ENCODE peak calls at places on chromosomes 4 and X, in six cellular contexts. One of them, this sample, is unnamed.

GRCh38 chr4:144732584-144733130 is 86.7 kb downstream of the HHIP start:
- DNase-seq in mucosa of descending colon: no peak
- DNase-seq in CD4-positive, alpha-beta T cell: no peak
- DNase-seq in lower lobe of right lung: no peak
- DNase-seq in AG09309: no peak
- DNase-seq in mammary epithelial cell: peak
- DNase-seq in this sample: no peak

GRCh38 chr4:147969573-147969972 is 237.7 kb downstream of the ARHGAP10 start:
- DNase-seq in AG09309: no peak
- DNase-seq in CD4-positive, alpha-beta T cell: no peak
- DNase-seq in mucosa of descending colon: no peak
- DNase-seq in mammary epithelial cell: no peak
- DNase-seq in lower lobe of right lung: no peak
- DNase-seq in this sample: no peak

GRCh38 chrX:135170877-135171519 is at the start of gene CT55:
- DNase-seq in mucosa of descending colon: no peak
- DNase-seq in AG09309: no peak
- DNase-seq in CD4-positive, alpha-beta T cell: no peak
- DNase-seq in lower lobe of right lung: no peak
- DNase-seq in mammary epithelial cell: no peak
- DNase-seq in this sample: no peak

GRCh38 chrX:153460826-153461225 is 9.6 kb downstream of the HAUS7 start:
- DNase-seq in CD4-positive, alpha-beta T cell: no peak
- DNase-seq in mucosa of descending colon: peak
- DNase-seq in mammary epithelial cell: no peak
- DNase-seq in lower lobe of right lung: peak
- DNase-seq in AG09309: no peak
- DNase-seq in this sample: no peak

GRCh38 chr4:121088867-121089266 is 16.5 kb upstream of the NDNF start:
- DNase-seq in CD4-positive, alpha-beta T cell: no peak
- DNase-seq in mucosa of descending colon: no peak
- DNase-seq in AG09309: no peak
- DNase-seq in lower lobe of right lung: no peak
- DNase-seq in mammary epithelial cell: no peak
- DNase-seq in this sample: no peak

GRCh38 chr4:37389967-37390580 is 145.5 kb downstream of the NWD2 start:
- DNase-seq in lower lobe of right lung: no peak
- DNase-seq in mammary epithelial cell: peak
- DNase-seq in AG09309: peak
- DNase-seq in CD4-positive, alpha-beta T cell: no peak
- DNase-seq in mucosa of descending colon: peak
- DNase-seq in this sample: no peak

GRCh38 chr4:74483226-74483911 is 38.4 kb downstream of the AREG start:
- DNase-seq in AG09309: no peak
- DNase-seq in mammary epithelial cell: no peak
- DNase-seq in lower lobe of right lung: no peak
- DNase-seq in mucosa of descending colon: no peak
- DNase-seq in CD4-positive, alpha-beta T cell: no peak
- DNase-seq in this sample: no peak

GRCh38 chrX:119425050-119425449 is 25.9 kb downstream of the SLC25A43 start:
- DNase-seq in CD4-positive, alpha-beta T cell: no peak
- DNase-seq in mucosa of descending colon: no peak
- DNase-seq in mammary epithelial cell: no peak
- DNase-seq in lower lobe of right lung: no peak
- DNase-seq in AG09309: no peak
- DNase-seq in this sample: no peak

GRCh38 chrX:104288269-104288668 is 33.5 kb upstream of the ESX1 start:
- DNase-seq in AG09309: no peak
- DNase-seq in mucosa of descending colon: no peak
- DNase-seq in lower lobe of right lung: no peak
- DNase-seq in CD4-positive, alpha-beta T cell: no peak
- DNase-seq in mammary epithelial cell: no peak
- DNase-seq in this sample: no peak

GRCh38 chr4:81164623-81165416 is 50.2 kb downstream of the PRKG2 start:
- DNase-seq in mucosa of descending colon: no peak
- DNase-seq in AG09309: no peak
- DNase-seq in mammary epithelial cell: peak
- DNase-seq in lower lobe of right lung: no peak
- DNase-seq in CD4-positive, alpha-beta T cell: no peak
- DNase-seq in this sample: no peak

GRCh38 chr4:4759883-4760282 is 99.6 kb upstream of the MSX1 start:
- DNase-seq in AG09309: no peak
- DNase-seq in CD4-positive, alpha-beta T cell: no peak
- DNase-seq in mucosa of descending colon: no peak
- DNase-seq in lower lobe of right lung: no peak
- DNase-seq in mammary epithelial cell: no peak
- DNase-seq in this sample: no peak

GRCh38 chrX:102712216-102712966 is at the start of gene GPRASP2:
- DNase-seq in mammary epithelial cell: peak
- DNase-seq in AG09309: no peak
- DNase-seq in mucosa of descending colon: peak
- DNase-seq in CD4-positive, alpha-beta T cell: no peak
- DNase-seq in lower lobe of right lung: peak
- DNase-seq in this sample: no peak

GRCh38 chr4:56215138-56215793 is 172.0 kb downstream of the AASDH start:
- DNase-seq in mucosa of descending colon: no peak
- DNase-seq in mammary epithelial cell: no peak
- DNase-seq in CD4-positive, alpha-beta T cell: no peak
- DNase-seq in lower lobe of right lung: no peak
- DNase-seq in AG09309: no peak
- DNase-seq in this sample: no peak

GRCh38 chr4:153922148-153922547 is 133.3 kb upstream of the SFRP2 start:
- DNase-seq in mammary epithelial cell: no peak
- DNase-seq in lower lobe of right lung: no peak
- DNase-seq in mucosa of descending colon: no peak
- DNase-seq in CD4-positive, alpha-beta T cell: no peak
- DNase-seq in AG09309: no peak
- DNase-seq in this sample: no peak

GRCh38 chr4:1342003-1342402 is 5.0 kb upstream of the UVSSA start:
- DNase-seq in lower lobe of right lung: no peak
- DNase-seq in CD4-positive, alpha-beta T cell: no peak
- DNase-seq in mammary epithelial cell: no peak
- DNase-seq in mucosa of descending colon: no peak
- DNase-seq in AG09309: no peak
- DNase-seq in this sample: no peak

GRCh38 chr4:107825072-107825789 is 499 bp downstream of the SGMS2 start:
- DNase-seq in lower lobe of right lung: peak
- DNase-seq in mammary epithelial cell: peak
- DNase-seq in mucosa of descending colon: peak
- DNase-seq in CD4-positive, alpha-beta T cell: no peak
- DNase-seq in AG09309: no peak
- DNase-seq in this sample: no peak

GRCh38 chr4:4872148-4872903 is 12.9 kb downstream of the MSX1 start:
- DNase-seq in AG09309: no peak
- DNase-seq in CD4-positive, alpha-beta T cell: no peak
- DNase-seq in lower lobe of right lung: no peak
- DNase-seq in mammary epithelial cell: no peak
- DNase-seq in mucosa of descending colon: no peak
- DNase-seq in this sample: no peak

GRCh38 chr4:75429208-75429607 is 85.0 kb downstream of the RCHY1 start:
- DNase-seq in lower lobe of right lung: no peak
- DNase-seq in CD4-positive, alpha-beta T cell: no peak
- DNase-seq in AG09309: no peak
- DNase-seq in mammary epithelial cell: no peak
- DNase-seq in mucosa of descending colon: no peak
- DNase-seq in this sample: no peak

GRCh38 chrX:120774611-120775010 is 101.1 kb downstream of the CT47B1 start:
- DNase-seq in CD4-positive, alpha-beta T cell: no peak
- DNase-seq in mammary epithelial cell: no peak
- DNase-seq in mucosa of descending colon: no peak
- DNase-seq in lower lobe of right lung: no peak
- DNase-seq in AG09309: no peak
- DNase-seq in this sample: no peak

GRCh38 chr4:150002561-150002960 is 75.7 kb upstream of the DCLK2 start:
- DNase-seq in CD4-positive, alpha-beta T cell: no peak
- DNase-seq in mammary epithelial cell: no peak
- DNase-seq in mucosa of descending colon: no peak
- DNase-seq in AG09309: no peak
- DNase-seq in lower lobe of right lung: no peak
- DNase-seq in this sample: no peak

GRCh38 chrX:1531106-1531890 is 5.7 kb downstream of the P2RY8 start:
- DNase-seq in CD4-positive, alpha-beta T cell: no peak
- DNase-seq in AG09309: no peak
- DNase-seq in mammary epithelial cell: no peak
- DNase-seq in mucosa of descending colon: no peak
- DNase-seq in lower lobe of right lung: no peak
- DNase-seq in this sample: no peak

GRCh38 chrX:151039351-151039750 is 56.2 kb downstream of the HMGB3 start:
- DNase-seq in lower lobe of right lung: no peak
- DNase-seq in CD4-positive, alpha-beta T cell: no peak
- DNase-seq in mammary epithelial cell: no peak
- DNase-seq in mucosa of descending colon: no peak
- DNase-seq in AG09309: no peak
- DNase-seq in this sample: no peak

GRCh38 chr4:992297-993110 is 700 bp downstream of the SLC26A1 start:
- DNase-seq in CD4-positive, alpha-beta T cell: no peak
- DNase-seq in mucosa of descending colon: peak
- DNase-seq in lower lobe of right lung: peak
- DNase-seq in mammary epithelial cell: no peak
- DNase-seq in AG09309: no peak
- DNase-seq in this sample: no peak

GRCh38 chrX:17584248-17584681 is 153.0 kb upstream of the SCML1 start:
- DNase-seq in AG09309: no peak
- DNase-seq in mucosa of descending colon: no peak
- DNase-seq in mammary epithelial cell: no peak
- DNase-seq in CD4-positive, alpha-beta T cell: no peak
- DNase-seq in lower lobe of right lung: no peak
- DNase-seq in this sample: no peak

GRCh38 chr4:4289575-4289929 is 402 bp downstream of the LYAR start:
- DNase-seq in lower lobe of right lung: peak
- DNase-seq in mucosa of descending colon: no peak
- DNase-seq in mammary epithelial cell: no peak
- DNase-seq in CD4-positive, alpha-beta T cell: no peak
- DNase-seq in AG09309: no peak
- DNase-seq in this sample: no peak

GRCh38 chrX:78710146-78710545 is 37.4 kb upstream of the LPAR4 start:
- DNase-seq in AG09309: no peak
- DNase-seq in lower lobe of right lung: no peak
- DNase-seq in mucosa of descending colon: no peak
- DNase-seq in CD4-positive, alpha-beta T cell: no peak
- DNase-seq in mammary epithelial cell: no peak
- DNase-seq in this sample: peak

GRCh38 chrX:78712381-78712780 is 35.1 kb upstream of the LPAR4 start:
- DNase-seq in mucosa of descending colon: no peak
- DNase-seq in mammary epithelial cell: no peak
- DNase-seq in AG09309: no peak
- DNase-seq in CD4-positive, alpha-beta T cell: no peak
- DNase-seq in lower lobe of right lung: no peak
- DNase-seq in this sample: peak

GRCh38 chrX:78708830-78709229 is 38.7 kb upstream of the LPAR4 start:
- DNase-seq in mammary epithelial cell: no peak
- DNase-seq in mucosa of descending colon: no peak
- DNase-seq in lower lobe of right lung: no peak
- DNase-seq in AG09309: no peak
- DNase-seq in CD4-positive, alpha-beta T cell: no peak
- DNase-seq in this sample: peak

GRCh38 chrX:78708171-78708570 is 39.3 kb upstream of the LPAR4 start:
- DNase-seq in mucosa of descending colon: no peak
- DNase-seq in AG09309: peak
- DNase-seq in CD4-positive, alpha-beta T cell: no peak
- DNase-seq in mammary epithelial cell: peak
- DNase-seq in lower lobe of right lung: no peak
- DNase-seq in this sample: no peak
- TF ChIP-seq CTCF in mucosa of descending colon: no peak
- TF ChIP-seq CTCF in AG09309: peak
- TF ChIP-seq CTCF in CD4-positive, alpha-beta T cell: no peak
- TF ChIP-seq CTCF in mammary epithelial cell: peak
- TF ChIP-seq CTCF in lower lobe of right lung: peak
- TF ChIP-seq CTCF in this sample: peak

DNA sequence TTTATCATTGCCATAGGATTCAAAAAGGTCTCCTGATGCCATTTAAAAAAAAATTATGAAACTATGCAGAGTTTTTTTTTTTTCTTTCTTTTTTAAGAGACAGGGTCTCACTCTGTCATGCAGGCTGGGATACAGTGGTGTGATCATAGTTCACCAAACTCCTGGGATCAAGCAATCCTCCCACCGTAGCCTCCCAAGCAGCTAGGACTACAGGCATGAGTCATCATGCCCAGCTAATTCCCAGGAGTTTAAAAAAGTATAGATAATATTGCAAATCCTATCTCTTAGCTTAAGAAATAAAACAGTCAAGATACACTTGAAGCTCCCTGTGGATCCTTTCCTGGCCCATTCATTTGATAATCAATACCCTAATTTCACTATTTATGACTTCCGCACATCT is 58.6 kb upstream of the PRSS48 start:
- DNase-seq in lower lobe of right lung: no peak
- DNase-seq in CD4-positive, alpha-beta T cell: no peak
- DNase-seq in mammary epithelial cell: no peak
- DNase-seq in mucosa of descending colon: no peak
- DNase-seq in AG09309: no peak
- DNase-seq in this sample: no peak
- TF ChIP-seq CTCF in lower lobe of right lung: no peak
- TF ChIP-seq CTCF in CD4-positive, alpha-beta T cell: no peak
- TF ChIP-seq CTCF in mammary epithelial cell: no peak
- TF ChIP-seq CTCF in mucosa of descending colon: no peak
- TF ChIP-seq CTCF in AG09309: no peak
- TF ChIP-seq CTCF in this sample: no peak

DNA sequence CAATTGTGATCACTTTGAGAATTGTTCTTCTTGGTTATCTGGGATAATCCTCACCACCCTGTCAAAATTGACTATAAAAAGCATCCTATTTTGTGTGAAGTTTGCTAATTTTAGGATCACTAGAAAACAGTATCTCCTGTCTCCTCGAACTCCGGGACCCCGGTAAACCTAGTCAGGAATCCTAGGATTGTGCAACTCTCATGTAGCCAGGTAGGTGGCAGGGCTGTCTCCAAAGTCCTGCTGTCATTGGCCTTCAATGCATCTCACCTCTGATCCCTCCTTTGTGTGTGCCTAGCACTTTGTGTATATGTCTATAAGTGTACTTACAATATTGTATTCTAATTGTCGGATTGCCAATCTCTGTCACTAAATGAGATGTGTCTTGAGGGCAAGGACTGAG is 1564.8 kb downstream of the RPA4 start:
- DNase-seq in lower lobe of right lung: no peak
- DNase-seq in AG09309: no peak
- DNase-seq in mammary epithelial cell: no peak
- DNase-seq in mucosa of descending colon: no peak
- DNase-seq in CD4-positive, alpha-beta T cell: no peak
- DNase-seq in this sample: no peak
- TF ChIP-seq CTCF in lower lobe of right lung: no peak
- TF ChIP-seq CTCF in AG09309: no peak
- TF ChIP-seq CTCF in mammary epithelial cell: no peak
- TF ChIP-seq CTCF in mucosa of descending colon: no peak
- TF ChIP-seq CTCF in CD4-positive, alpha-beta T cell: no peak
- TF ChIP-seq CTCF in this sample: no peak

DNA sequence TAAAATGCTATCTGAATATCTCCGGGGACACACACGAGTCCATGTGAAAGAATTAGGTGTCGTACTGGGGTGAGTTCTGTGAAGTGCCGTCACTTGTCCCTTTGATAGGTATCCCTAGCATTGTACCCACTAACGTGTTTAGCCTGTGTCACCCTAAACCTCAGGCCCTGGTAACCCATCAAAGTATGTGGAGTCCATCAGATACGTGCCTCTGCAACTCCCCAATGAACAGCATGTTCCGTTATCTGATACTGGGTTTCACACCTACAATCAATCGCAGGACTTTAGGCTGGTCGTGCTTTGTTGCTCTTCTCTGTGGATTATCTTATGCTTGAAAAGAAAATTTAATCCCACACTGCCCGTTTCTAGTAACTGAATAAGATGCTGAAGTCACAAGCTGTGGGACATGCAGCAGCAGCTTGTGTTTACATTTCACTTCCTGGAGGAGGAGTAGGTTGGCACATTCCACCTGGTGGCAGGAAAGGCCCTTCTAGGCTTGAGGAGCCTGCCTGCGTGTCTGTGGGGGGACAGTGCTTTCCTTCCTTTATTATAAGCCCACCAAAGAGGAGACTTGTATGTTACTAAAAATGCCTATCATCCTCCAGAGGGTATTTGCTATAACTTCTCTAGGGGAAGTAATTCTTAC is 127.1 kb downstream of the FNIP2 start:
- DNase-seq in mucosa of descending colon: peak
- DNase-seq in CD4-positive, alpha-beta T cell: no peak
- DNase-seq in AG09309: no peak
- DNase-seq in lower lobe of right lung: no peak
- DNase-seq in mammary epithelial cell: peak
- DNase-seq in this sample: no peak
- TF ChIP-seq CTCF in mucosa of descending colon: no peak
- TF ChIP-seq CTCF in CD4-positive, alpha-beta T cell: no peak
- TF ChIP-seq CTCF in AG09309: no peak
- TF ChIP-seq CTCF in lower lobe of right lung: peak
- TF ChIP-seq CTCF in mammary epithelial cell: no peak
- TF ChIP-seq CTCF in this sample: no peak